ENCODE peak calls at places on chromosomes 2 and 18, in seven cellular contexts. W, I, F, U, L, B and N are unnamed samples.

GRCh38 chr2:172231508-172231907 is 128.8 kb upstream of the DLX2 start:
- DNase-seq in W (no peak), I (no peak), F (peak; percentile 60), U (no peak), B (no peak), L (no peak), N (no peak)

GRCh38 chr18:24770625-24771024 is 310.2 kb downstream of the HRH4 start:
- DNase-seq in F (no peak), I (no peak), L (no peak), U (no peak), W (no peak), B (no peak), N (no peak)

GRCh38 chr2:79040967-79041582 is 15.6 kb downstream of the REG3G start:
- DNase-seq in W (no peak), I (peak; percentile 7), F (no peak), B (no peak), U (peak; percentile 62), L (no peak), N (peak; percentile 8)

GRCh38 chr2:157304811-157305712 is 20.6 kb downstream of the ERMN start:
- DNase-seq in L (no peak), B (peak; percentile 30), I (no peak), F (no peak), U (no peak), W (no peak), N (no peak)

GRCh38 chr2:159128191-159128590 is 158.3 kb downstream of the WDSUB1 start:
- DNase-seq in W (no peak), U (no peak), B (peak; percentile 52), F (no peak), I (no peak), L (no peak), N (no peak)

GRCh38 chr2:70087703-70088507 is 628 bp downstream of the PCBP1 start:
- DNase-seq in W (peak; percentile 35), L (peak; percentile 28), B (peak; percentile 58), U (peak; percentile 52), F (no peak), I (peak; percentile 72), N (no peak)

GRCh38 chr2:238046871-238047270 is 13.9 kb upstream of the SCLY start:
- DNase-seq in L (no peak), I (no peak), U (no peak), F (no peak), B (no peak), W (no peak), N (no peak)

GRCh38 chr2:44528595-44528994 is 166.8 kb downstream of the CAMKMT start:
- DNase-seq in W (no peak), U (no peak), L (no peak), I (no peak), B (peak; percentile 63), F (no peak), N (no peak)

GRCh38 chr18:38611036-38611964 is 1045.7 kb upstream of the CELF4 start:
- DNase-seq in W (no peak), F (no peak), I (no peak), U (no peak), L (no peak), B (no peak), N (no peak)

GRCh38 chr2:11572996-11573395 is 39.2 kb downstream of the GREB1 start:
- DNase-seq in F (no peak), U (no peak), B (no peak), I (no peak), W (no peak), L (no peak), N (no peak)

GRCh38 chr2:42736598-42737322 is 27.2 kb downstream of the OXER1 start:
- DNase-seq in I (no peak), B (no peak), F (no peak), U (no peak), W (no peak), L (no peak), N (no peak)

GRCh38 chr2:204749319-204749718 is 204.0 kb downstream of the PARD3B start:
- DNase-seq in U (no peak), B (peak; percentile 62), W (no peak), L (no peak), I (no peak), F (no peak), N (no peak)

GRCh38 chr2:193276069-193276468 is 1081.3 kb upstream of the TMEFF2 start:
- DNase-seq in U (no peak), F (no peak), B (no peak), L (no peak), W (no peak), I (peak; percentile 7), N (no peak)

GRCh38 chr2:38074775-38075435 is 1.0 kb downstream of the CYP1B1 start:
- DNase-seq in B (peak; percentile 66), L (no peak), W (no peak), F (no peak), U (peak; percentile 66), I (no peak), N (no peak)

GRCh38 chr2:99970292-99970868 is 172.0 kb downstream of the AFF3 start:
- DNase-seq in I (no peak), L (no peak), U (no peak), B (no peak), F (no peak), W (no peak), N (no peak)

GRCh38 chr2:74464406-74464805 is 776 bp downstream of the MOGS start:
- DNase-seq in I (no peak), U (no peak), W (no peak), L (no peak), B (no peak), F (no peak), N (no peak)

GRCh38 chr2:168136392-168136977 is 110.9 kb downstream of the STK39 start:
- DNase-seq in F (no peak), B (peak; percentile 63), I (peak; percentile 24), U (peak; percentile 59), L (no peak), W (no peak), N (peak; percentile 56)

GRCh38 chr2:10790228-10790973 is 22.2 kb downstream of the PDIA6 start:
- DNase-seq in L (no peak), B (no peak), F (no peak), W (no peak), U (no peak), I (no peak), N (no peak)

GRCh38 chr18:58091099-58091611 is 47.1 kb downstream of the NEDD4L start:
- DNase-seq in I (no peak), U (no peak), F (no peak), L (no peak), W (peak; percentile 52), B (no peak), N (no peak)

GRCh38 chr18:24605454-24605853 is 145.0 kb downstream of the HRH4 start:
- DNase-seq in U (no peak), I (no peak), F (no peak), L (no peak), W (no peak), B (no peak), N (no peak)

GRCh38 chr2:31379747-31380146 is 34.8 kb downstream of the XDH start:
- DNase-seq in W (no peak), I (no peak), U (no peak), B (no peak), L (no peak), F (no peak), N (no peak)

GRCh38 chr2:191508738-191509137 is 169.2 kb upstream of the NABP1 start:
- DNase-seq in I (no peak), U (no peak), W (no peak), L (no peak), F (no peak), B (no peak), N (no peak)

GRCh38 chr2:112679484-112679883 is 33.7 kb downstream of the SLC20A1 start:
- DNase-seq in U (no peak), L (no peak), B (no peak), F (peak; percentile 15), I (no peak), W (no peak), N (no peak)

GRCh38 chr18:5057348-5058012 is 139.6 kb downstream of the AKAIN1 start:
- DNase-seq in W (peak; percentile 9), I (peak; percentile 68), L (no peak), B (peak; percentile 59), U (peak; percentile 89), F (peak; percentile 63), N (peak; percentile 57)

GRCh38 chr2:119846021-119846420 is 86.3 kb downstream of the PTPN4 start:
- DNase-seq in L (no peak), W (no peak), B (no peak), I (no peak), F (no peak), U (no peak), N (no peak)

GRCh38 chr2:43246641-43247040 is 20.2 kb upstream of the ZFP36L2 start:
- DNase-seq in W (no peak), B (no peak), I (no peak), L (no peak), F (no peak), U (no peak), N (no peak)

GRCh38 chr18:48781041-48781989 is 169.4 kb downstream of the SMAD7 start:
- DNase-seq in F (peak; percentile 59), B (peak; percentile 96), I (peak; percentile 95), L (peak; percentile 93), U (peak; percentile 21), W (no peak), N (no peak)

GRCh38 chr2:138421971-138422335 is 79.6 kb upstream of the SPOPL start:
- DNase-seq in I (no peak), B (peak; percentile 66), U (no peak), W (peak; percentile 79), L (no peak), F (no peak), N (no peak)

GRCh38 chr18:56509656-56510055 is 128.7 kb downstream of the TXNL1 start:
- DNase-seq in F (no peak), I (no peak), U (no peak), B (no peak), L (no peak), W (no peak), N (no peak)
- H3K4me3 ChIP-seq in F (no peak overlapping the region), I (no peak overlapping the region), U (no peak overlapping the region), B (no peak overlapping the region), L (no peak overlapping the region), W (no peak overlapping the region), N (no peak overlapping the region)

GRCh38 chr2:200065477-200065876 is 110.1 kb downstream of the MAIP1 start:
- DNase-seq in I (no peak), U (no peak), F (no peak), W (no peak), L (no peak), B (no peak), N (no peak)
- H3K4me3 ChIP-seq in I (no peak overlapping the region), U (no peak overlapping the region), F (no peak overlapping the region), W (no peak overlapping the region), L (no peak overlapping the region), B (no peak overlapping the region), N (no peak overlapping the region)

GRCh38 chr18:35463050-35463449 is 34.7 kb downstream of the INO80C start:
- DNase-seq in U (no peak), W (no peak), B (peak; percentile 79), L (no peak), F (no peak), I (peak; percentile 45), N (no peak)
- H3K4me3 ChIP-seq in U (no peak overlapping the region), W (no peak overlapping the region), B (no peak overlapping the region), L (no peak overlapping the region), F (no peak overlapping the region), I (no peak overlapping the region), N (no peak overlapping the region)

DNA sequence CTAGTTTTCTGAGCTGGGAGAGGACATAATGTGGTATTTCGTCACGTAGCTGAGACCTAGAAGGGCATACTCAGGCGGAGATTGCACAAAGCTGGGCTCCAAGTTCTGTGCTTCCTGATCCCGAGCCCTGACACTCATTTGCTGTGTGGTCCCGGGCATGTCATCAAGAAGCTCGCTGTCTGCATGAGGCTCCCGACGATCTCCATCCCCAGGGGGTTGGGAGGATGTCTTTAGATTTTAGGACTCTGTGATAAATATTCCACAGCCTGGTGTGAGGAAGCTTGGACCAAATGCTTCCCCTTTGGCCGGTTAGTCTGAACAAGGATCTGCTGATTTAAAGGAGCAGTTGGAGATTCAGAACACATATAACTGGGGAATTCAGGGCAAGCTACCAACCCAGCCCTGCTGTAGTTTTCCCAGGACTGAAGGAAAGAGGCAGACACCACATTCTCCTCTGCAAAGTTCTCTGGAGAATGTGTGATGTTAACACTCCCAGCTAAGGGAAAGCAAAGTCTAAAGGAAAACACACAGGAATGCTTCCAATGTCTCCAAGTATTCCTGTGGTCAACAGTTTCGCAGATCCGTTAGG is 2.3 kb downstream of the KCNE4 start:
- DNase-seq in I (no peak), F (no peak), L (no peak), U (no peak), B (peak; percentile 89), W (no peak), N (no peak)
- H3K4me3 ChIP-seq in I (no peak overlapping the region), F (peak overlapping the region; percentile 57), L (peak overlapping the region; percentile 71), U (no peak overlapping the region), B (no peak overlapping the region), W (no peak overlapping the region), N (no peak overlapping the region)